ENCODE peak calls at places on chromosomes 12 and 14, in nine cellular contexts. One of them, this sample, is unnamed.

GRCh38 chr12:80189241-80189640 is 89.9 kb downstream of the OTOGL start:
- DNase-seq in fibroblast of lung: peak; percentile 87
- DNase-seq in IMR-90: peak; percentile 93
- DNase-seq in hepatocyte: no peak
- DNase-seq in HepG2: no peak
- DNase-seq in A549: no peak
- DNase-seq in GM23248: peak; percentile 89
- DNase-seq in neuronal stem cell: no peak
- DNase-seq in H9: no peak
- DNase-seq in this sample: no peak

GRCh38 chr12:105334001-105334400 is 3.5 kb downstream of the C12orf75 start:
- DNase-seq in fibroblast of lung: peak; percentile 69
- DNase-seq in IMR-90: peak; percentile 88
- DNase-seq in hepatocyte: no peak
- DNase-seq in HepG2: no peak
- DNase-seq in A549: no peak
- DNase-seq in GM23248: peak; percentile 67
- DNase-seq in neuronal stem cell: no peak
- DNase-seq in H9: no peak
- DNase-seq in this sample: no peak

GRCh38 chr12:117579939-117580717 is 218.7 kb upstream of the NOS1 start:
- DNase-seq in fibroblast of lung: no peak
- DNase-seq in IMR-90: no peak
- DNase-seq in hepatocyte: no peak
- DNase-seq in HepG2: no peak
- DNase-seq in A549: no peak
- DNase-seq in GM23248: no peak
- DNase-seq in neuronal stem cell: no peak
- DNase-seq in H9: no peak
- DNase-seq in this sample: no peak

GRCh38 chr14:104881369-104881979 is 16.4 kb downstream of the CEP170B start:
- DNase-seq in fibroblast of lung: no peak
- DNase-seq in IMR-90: no peak
- DNase-seq in hepatocyte: no peak
- DNase-seq in HepG2: no peak
- DNase-seq in A549: no peak
- DNase-seq in GM23248: no peak
- DNase-seq in neuronal stem cell: no peak
- DNase-seq in H9: no peak
- DNase-seq in this sample: no peak

GRCh38 chr14:61644834-61645233 is 50.5 kb upstream of the HIF1A start:
- DNase-seq in fibroblast of lung: peak; percentile 23
- DNase-seq in IMR-90: peak; percentile 49
- DNase-seq in hepatocyte: no peak
- DNase-seq in HepG2: no peak
- DNase-seq in A549: no peak
- DNase-seq in GM23248: peak; percentile 20
- DNase-seq in neuronal stem cell: peak; percentile 15
- DNase-seq in H9: no peak
- DNase-seq in this sample: no peak

GRCh38 chr14:64707661-64708060 is 3.4 kb downstream of the PLEKHG3 start:
- DNase-seq in fibroblast of lung: peak; percentile 60
- DNase-seq in IMR-90: peak; percentile 85
- DNase-seq in hepatocyte: peak; percentile 83
- DNase-seq in HepG2: peak; percentile 81
- DNase-seq in A549: peak; percentile 75
- DNase-seq in GM23248: peak; percentile 91
- DNase-seq in neuronal stem cell: no peak
- DNase-seq in H9: no peak
- DNase-seq in this sample: peak; percentile 96

GRCh38 chr14:94769413-94770250 is at the start of gene GSC:
- DNase-seq in fibroblast of lung: no peak
- DNase-seq in IMR-90: peak; percentile 5
- DNase-seq in hepatocyte: peak; percentile 54
- DNase-seq in HepG2: no peak
- DNase-seq in A549: peak; percentile 36
- DNase-seq in GM23248: peak; percentile 84
- DNase-seq in neuronal stem cell: no peak
- DNase-seq in H9: peak; percentile 83
- DNase-seq in this sample: peak; percentile 37

GRCh38 chr12:56676851-56677601 is 11.1 kb downstream of the PTGES3 start:
- DNase-seq in fibroblast of lung: no peak
- DNase-seq in IMR-90: no peak
- DNase-seq in hepatocyte: no peak
- DNase-seq in HepG2: no peak
- DNase-seq in A549: no peak
- DNase-seq in GM23248: peak; percentile 33
- DNase-seq in neuronal stem cell: no peak
- DNase-seq in H9: no peak
- DNase-seq in this sample: no peak

GRCh38 chr12:132487311-132487741 is 2.6 kb upstream of the FBRSL1 start:
- DNase-seq in fibroblast of lung: no peak
- DNase-seq in IMR-90: no peak
- DNase-seq in hepatocyte: no peak
- DNase-seq in HepG2: no peak
- DNase-seq in A549: no peak
- DNase-seq in GM23248: no peak
- DNase-seq in neuronal stem cell: no peak
- DNase-seq in H9: no peak
- DNase-seq in this sample: no peak

GRCh38 chr12:73798523-73798922 is 739.1 kb upstream of the ATXN7L3B start:
- DNase-seq in fibroblast of lung: no peak
- DNase-seq in IMR-90: no peak
- DNase-seq in hepatocyte: no peak
- DNase-seq in HepG2: no peak
- DNase-seq in A549: no peak
- DNase-seq in GM23248: no peak
- DNase-seq in neuronal stem cell: no peak
- DNase-seq in H9: no peak
- DNase-seq in this sample: no peak

GRCh38 chr12:49980501-49981158 is 7.9 kb downstream of the AQP6 start:
- DNase-seq in fibroblast of lung: no peak
- DNase-seq in IMR-90: no peak
- DNase-seq in hepatocyte: no peak
- DNase-seq in HepG2: peak; percentile 51
- DNase-seq in A549: no peak
- DNase-seq in GM23248: no peak
- DNase-seq in neuronal stem cell: no peak
- DNase-seq in H9: no peak
- DNase-seq in this sample: no peak

GRCh38 chr12:3077572-3078081 is 448 bp downstream of the TSPAN9 start:
- DNase-seq in fibroblast of lung: peak; percentile 85
- DNase-seq in IMR-90: peak; percentile 45
- DNase-seq in hepatocyte: peak; percentile 37
- DNase-seq in HepG2: no peak
- DNase-seq in A549: no peak
- DNase-seq in GM23248: peak; percentile 47
- DNase-seq in neuronal stem cell: no peak
- DNase-seq in H9: peak; percentile 39
- DNase-seq in this sample: no peak

GRCh38 chr12:90841336-90841735 is 113.6 kb downstream of the CCER1 start:
- DNase-seq in fibroblast of lung: no peak
- DNase-seq in IMR-90: no peak
- DNase-seq in hepatocyte: no peak
- DNase-seq in HepG2: no peak
- DNase-seq in A549: no peak
- DNase-seq in GM23248: peak; percentile 20
- DNase-seq in neuronal stem cell: no peak
- DNase-seq in H9: no peak
- DNase-seq in this sample: no peak

GRCh38 chr14:68164723-68165122 is 345.1 kb downstream of the RAD51B start:
- DNase-seq in fibroblast of lung: no peak
- DNase-seq in IMR-90: no peak
- DNase-seq in hepatocyte: peak; percentile 49
- DNase-seq in HepG2: peak; percentile 71
- DNase-seq in A549: peak; percentile 18
- DNase-seq in GM23248: no peak
- DNase-seq in neuronal stem cell: no peak
- DNase-seq in H9: no peak
- DNase-seq in this sample: no peak

GRCh38 chr14:85529803-85530574 is at the start of gene FLRT2:
- DNase-seq in fibroblast of lung: peak; percentile 71
- DNase-seq in IMR-90: peak; percentile 44
- DNase-seq in hepatocyte: peak; percentile 62
- DNase-seq in HepG2: no peak
- DNase-seq in A549: peak; percentile 33
- DNase-seq in GM23248: peak; percentile 78
- DNase-seq in neuronal stem cell: peak; percentile 23
- DNase-seq in H9: peak; percentile 61
- DNase-seq in this sample: peak; percentile 71

GRCh38 chr12:62605972-62606371 is 139.3 kb downstream of the MON2 start:
- DNase-seq in fibroblast of lung: no peak
- DNase-seq in IMR-90: no peak
- DNase-seq in hepatocyte: no peak
- DNase-seq in HepG2: no peak
- DNase-seq in A549: no peak
- DNase-seq in GM23248: peak; percentile 29
- DNase-seq in neuronal stem cell: no peak
- DNase-seq in H9: no peak
- DNase-seq in this sample: no peak

DNA sequence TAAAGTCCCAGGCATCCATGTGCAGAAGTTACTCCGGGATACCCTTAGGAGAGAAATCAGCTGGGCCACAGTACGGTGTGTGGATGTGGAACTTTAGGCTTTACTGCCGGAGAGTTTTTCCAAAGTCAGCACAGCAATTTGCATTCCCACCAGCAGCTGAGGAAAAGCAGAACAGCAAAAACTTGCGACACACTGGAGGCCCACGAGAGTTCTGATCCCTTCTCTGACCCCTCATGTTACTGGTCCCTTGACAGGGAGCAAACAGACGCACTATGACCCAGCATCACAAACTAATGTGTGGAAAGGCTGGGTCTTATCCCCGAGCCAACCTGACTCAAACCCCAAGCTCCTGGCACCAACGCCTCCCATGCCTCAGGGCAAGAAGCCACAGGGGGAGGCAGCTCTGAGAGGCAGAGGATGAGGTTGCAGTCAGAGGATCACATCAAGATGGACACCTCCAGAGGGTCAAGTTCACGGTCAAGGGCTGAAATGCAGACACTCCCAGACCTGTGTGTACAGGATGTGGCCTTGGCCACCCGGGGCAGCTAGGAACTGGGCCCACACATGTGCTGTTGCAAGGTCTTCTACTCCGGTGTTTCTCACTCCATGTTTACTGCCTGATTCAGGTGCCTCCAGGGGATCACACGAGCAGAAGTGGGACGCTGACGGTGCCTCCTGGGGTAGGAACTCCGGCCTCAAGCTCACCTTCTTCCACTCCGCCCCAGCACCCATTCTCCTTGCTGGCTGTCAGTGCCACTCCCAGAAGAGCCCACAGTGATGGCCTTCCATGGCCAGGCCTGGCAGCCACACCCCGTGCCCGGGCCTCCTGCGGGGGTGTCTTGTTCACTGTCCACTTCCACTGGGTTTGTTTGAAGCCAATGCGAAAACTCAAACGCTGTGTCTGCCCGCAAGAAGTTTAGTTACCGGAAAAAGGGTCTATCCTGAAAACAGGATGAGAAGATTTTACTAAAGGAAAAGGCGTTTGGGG is 38.4 kb downstream of the CCDC88C start:
- DNase-seq in fibroblast of lung: no peak
- DNase-seq in IMR-90: no peak
- DNase-seq in hepatocyte: no peak
- DNase-seq in HepG2: peak; percentile 58
- DNase-seq in A549: no peak
- DNase-seq in GM23248: no peak
- DNase-seq in neuronal stem cell: no peak
- DNase-seq in H9: no peak
- DNase-seq in this sample: no peak
- H3K4me1 ChIP-seq in fibroblast of lung: no peaks in the 10 kb centered on the region
- H3K4me1 ChIP-seq in IMR-90: no peaks in the 10 kb centered on the region
- H3K4me1 ChIP-seq in hepatocyte: peaks cover 38% of the 10 kb centered on the region
- H3K4me1 ChIP-seq in HepG2: peaks cover 25% of the 10 kb centered on the region
- H3K4me1 ChIP-seq in A549: peaks cover 3% of the 10 kb centered on the region
- H3K4me1 ChIP-seq in GM23248: no peaks in the 10 kb centered on the region
- H3K4me1 ChIP-seq in neuronal stem cell: peaks cover 60% of the 10 kb centered on the region
- H3K4me1 ChIP-seq in H9: peaks cover 11% of the 10 kb centered on the region
- H3K4me1 ChIP-seq in this sample: no peaks in the 10 kb centered on the region

DNA sequence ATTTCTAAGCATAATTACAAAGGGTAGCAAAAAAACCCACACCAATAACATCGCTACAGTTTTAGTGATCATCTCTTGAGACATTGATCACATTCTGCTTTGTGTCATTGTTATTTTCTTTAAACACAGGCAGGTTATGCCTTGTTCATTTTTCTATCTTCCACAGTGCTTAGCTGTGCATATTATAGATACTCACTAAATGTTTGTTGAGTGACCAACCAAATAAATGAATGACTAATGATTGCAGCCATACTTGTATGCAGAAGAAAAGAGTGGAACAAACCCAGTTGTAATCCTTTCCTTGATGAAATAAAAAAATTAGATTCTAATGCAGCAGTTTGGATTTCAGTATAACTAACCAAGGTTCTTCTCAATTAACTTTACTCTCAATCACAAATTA is 81.0 kb upstream of the RASSF8 start:
- DNase-seq in fibroblast of lung: no peak
- DNase-seq in IMR-90: no peak
- DNase-seq in hepatocyte: no peak
- DNase-seq in HepG2: no peak
- DNase-seq in A549: no peak
- DNase-seq in GM23248: peak; percentile 20
- DNase-seq in neuronal stem cell: no peak
- DNase-seq in H9: no peak
- DNase-seq in this sample: no peak
- H3K4me2 ChIP-seq in fibroblast of lung: no peak overlapping the region
- H3K4me2 ChIP-seq in IMR-90: no peak overlapping the region
- H3K4me2 ChIP-seq in hepatocyte: no peak overlapping the region
- H3K4me2 ChIP-seq in HepG2: no peak overlapping the region
- H3K4me2 ChIP-seq in A549: no peak overlapping the region
- H3K4me2 ChIP-seq in GM23248: no peak overlapping the region
- H3K4me2 ChIP-seq in neuronal stem cell: no peak overlapping the region
- H3K4me2 ChIP-seq in H9: no peak overlapping the region
- H3K4me2 ChIP-seq in this sample: no peak overlapping the region

DNA sequence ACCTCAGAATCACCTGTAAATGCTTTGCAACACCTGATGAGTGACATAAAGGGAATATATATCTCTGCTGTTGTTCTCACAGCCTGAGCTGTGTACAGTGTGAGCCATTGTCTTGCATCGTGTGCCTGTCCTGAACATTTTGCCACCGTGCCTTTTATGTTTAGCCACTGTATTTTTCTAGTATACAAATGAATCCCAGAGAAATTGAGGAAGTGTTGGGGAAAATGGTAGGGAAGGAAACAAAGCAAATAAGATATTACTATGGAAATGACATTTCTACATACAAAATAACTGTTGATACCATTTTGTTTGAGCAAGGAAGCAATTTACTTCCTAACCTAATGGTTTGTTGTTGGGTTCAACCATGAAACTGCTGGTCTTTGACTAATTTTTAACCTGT is 5.5 kb downstream of the PSMA6 start:
- DNase-seq in fibroblast of lung: no peak
- DNase-seq in IMR-90: no peak
- DNase-seq in hepatocyte: no peak
- DNase-seq in HepG2: no peak
- DNase-seq in A549: no peak
- DNase-seq in GM23248: no peak
- DNase-seq in neuronal stem cell: no peak
- DNase-seq in H9: no peak
- DNase-seq in this sample: no peak
- H3K4me1 ChIP-seq in fibroblast of lung: no peaks in the 10 kb centered on the region
- H3K4me1 ChIP-seq in IMR-90: peaks cover 7% of the 10 kb centered on the region
- H3K4me1 ChIP-seq in hepatocyte: peaks cover 12% of the 10 kb centered on the region
- H3K4me1 ChIP-seq in HepG2: peaks cover 56% of the 10 kb centered on the region
- H3K4me1 ChIP-seq in A549: peaks cover 41% of the 10 kb centered on the region
- H3K4me1 ChIP-seq in GM23248: peaks cover 32% of the 10 kb centered on the region
- H3K4me1 ChIP-seq in neuronal stem cell: peaks cover 2% of the 10 kb centered on the region
- H3K4me1 ChIP-seq in H9: peaks cover 2% of the 10 kb centered on the region
- H3K4me1 ChIP-seq in this sample: peaks cover 17% of the 10 kb centered on the region

GRCh38 chr14:30569216-30569902 is 10.4 kb downstream of the G2E3 start:
- DNase-seq in fibroblast of lung: no peak
- DNase-seq in IMR-90: no peak
- DNase-seq in hepatocyte: no peak
- DNase-seq in HepG2: peak; percentile 60
- DNase-seq in A549: no peak
- DNase-seq in GM23248: no peak
- DNase-seq in neuronal stem cell: no peak
- DNase-seq in H9: no peak
- DNase-seq in this sample: no peak
- H3K4me2 ChIP-seq in fibroblast of lung: no peak overlapping the region
- H3K4me2 ChIP-seq in IMR-90: no peak overlapping the region
- H3K4me2 ChIP-seq in hepatocyte: no peak overlapping the region
- H3K4me2 ChIP-seq in HepG2: peak overlapping the region; percentile 2
- H3K4me2 ChIP-seq in A549: peak overlapping the region; percentile 36
- H3K4me2 ChIP-seq in GM23248: no peak overlapping the region
- H3K4me2 ChIP-seq in neuronal stem cell: no peak overlapping the region
- H3K4me2 ChIP-seq in H9: no peak overlapping the region
- H3K4me2 ChIP-seq in this sample: no peak overlapping the region

This sample was measured in mammary epithelial cell.